ENCODE peak calls at places on chromosomes 12 and 14, in six cellular contexts. R, H, W, V, Z and N are unnamed samples.

GRCh38 chr14:96243785-96244184 is 12.2 kb upstream of the BDKRB1 start:
- DNase-seq in H (no peak), Z (no peak), W (no peak), R (no peak), V (no peak), N (no peak)

GRCh38 chr14:80212025-80212402 is 710 bp upstream of the DIO2 start:
- DNase-seq in Z (no peak), R (no peak), V (no peak), H (no peak), W (no peak), N (no peak)

GRCh38 chr12:14138495-14138894 is 157.1 kb upstream of the GRIN2B start:
- DNase-seq in Z (no peak), R (no peak), H (no peak), V (peak), W (no peak), N (no peak)

GRCh38 chr14:99872786-99873440 is 79.7 kb downstream of the EML1 start:
- DNase-seq in R (no peak), Z (no peak), H (no peak), V (no peak), W (peak), N (no peak)

GRCh38 chr12:64186789-64187188 is 35.3 kb downstream of the KICS2 start:
- DNase-seq in W (no peak), H (no peak), Z (no peak), R (no peak), V (no peak), N (no peak)

GRCh38 chr14:67515386-67516079 is 17.6 kb upstream of the PLEKHH1 start:
- DNase-seq in R (no peak), H (peak), Z (no peak), W (no peak), V (peak), N (peak)

GRCh38 chr12:31999692-32000091 is 40.5 kb downstream of the RESF1 start:
- DNase-seq in R (no peak), V (no peak), Z (no peak), W (no peak), H (no peak), N (no peak)

GRCh38 chr12:56146492-56147460 is 5.6 kb upstream of the MYL6B start:
- DNase-seq in H (no peak), V (no peak), Z (no peak), R (no peak), W (no peak), N (no peak)

GRCh38 chr14:20400965-20401593 is 12.2 kb downstream of the TEP1 start:
- DNase-seq in H (no peak), V (no peak), R (peak), Z (no peak), W (no peak), N (no peak)

GRCh38 chr12:25236190-25236589 is 14.5 kb downstream of the KRAS start:
- DNase-seq in Z (no peak), V (no peak), W (no peak), R (no peak), H (no peak), N (no peak)

GRCh38 chr12:80593766-80594165 is 113.7 kb upstream of the MYF6 start:
- DNase-seq in R (no peak), V (no peak), H (no peak), Z (no peak), W (no peak), N (no peak)

GRCh38 chr12:100823988-100824387 is 29.4 kb downstream of the ANO4 start:
- DNase-seq in Z (no peak), W (no peak), V (no peak), H (no peak), R (no peak), N (no peak)

GRCh38 chr14:105531088-105531957 is 4.9 kb downstream of the TMEM121 start:
- DNase-seq in H (no peak), Z (no peak), V (no peak), W (no peak), R (no peak), N (no peak)

GRCh38 chr12:6724409-6724797 is 557 bp downstream of the COPS7A start:
- DNase-seq in Z (no peak), H (no peak), R (peak), V (no peak), W (no peak), N (no peak)

GRCh38 chr14:100471451-100472093 is 115.6 kb downstream of the BEGAIN start:
- DNase-seq in W (no peak), R (no peak), Z (no peak), V (no peak), H (no peak), N (no peak)

GRCh38 chr12:107402041-107403022 is 283.3 kb upstream of the PWP1 start:
- DNase-seq in V (peak), H (peak), Z (no peak), R (peak), W (peak), N (peak)

GRCh38 chr14:96136361-96136760 is 68.3 kb upstream of the BDKRB2 start:
- DNase-seq in V (no peak), H (no peak), R (no peak), W (no peak), Z (no peak), N (no peak)

GRCh38 chr14:35867280-35867629 is 41.1 kb downstream of the BRMS1L start:
- DNase-seq in Z (no peak), W (no peak), H (no peak), R (no peak), V (no peak), N (no peak)

GRCh38 chr12:7915911-7916403 is 20.0 kb downstream of the SLC2A3 start:
- DNase-seq in H (no peak), V (no peak), Z (no peak), W (no peak), R (no peak), N (no peak)
- TF ChIP-seq POLR2AphosphoS5 in H (no peak), V (no peak), Z (no peak), W (no peak), R (no peak), N (no peak)

GRCh38 chr12:93029091-93029490 is 100.0 kb upstream of the EEA1 start:
- DNase-seq in W (no peak), H (no peak), Z (no peak), V (no peak), R (no peak), N (no peak)

GRCh38 chr12:93020998-93021597 is 92.0 kb upstream of the EEA1 start:
- DNase-seq in Z (no peak), W (no peak), H (no peak), R (no peak), V (peak), N (no peak)

GRCh38 chr12:93022603-93023340 is 93.7 kb upstream of the EEA1 start:
- DNase-seq in H (no peak), W (no peak), Z (no peak), R (no peak), V (no peak), N (no peak)

GRCh38 chr12:93020225-93020997 is 91.3 kb upstream of the EEA1 start:
- DNase-seq in Z (no peak), W (no peak), H (no peak), R (peak), V (peak), N (no peak)

GRCh38 chr12:93025145-93026103 is 96.3 kb upstream of the EEA1 start:
- DNase-seq in W (no peak), R (no peak), H (no peak), Z (peak), V (peak), N (no peak)
- TF ChIP-seq TAF1 in W (no peak), R (no peak), H (no peak), Z (no peak), V (no peak), N (no peak)

GRCh38 chr12:111598637-111599458 is at the start of gene ATXN2:
- DNase-seq in V (peak), H (peak), W (no peak), R (no peak), Z (no peak), N (peak)
- TF ChIP-seq POLR2A in V (no peak), H (no peak), W (no peak), R (no peak), Z (peak), N (no peak)

DNA sequence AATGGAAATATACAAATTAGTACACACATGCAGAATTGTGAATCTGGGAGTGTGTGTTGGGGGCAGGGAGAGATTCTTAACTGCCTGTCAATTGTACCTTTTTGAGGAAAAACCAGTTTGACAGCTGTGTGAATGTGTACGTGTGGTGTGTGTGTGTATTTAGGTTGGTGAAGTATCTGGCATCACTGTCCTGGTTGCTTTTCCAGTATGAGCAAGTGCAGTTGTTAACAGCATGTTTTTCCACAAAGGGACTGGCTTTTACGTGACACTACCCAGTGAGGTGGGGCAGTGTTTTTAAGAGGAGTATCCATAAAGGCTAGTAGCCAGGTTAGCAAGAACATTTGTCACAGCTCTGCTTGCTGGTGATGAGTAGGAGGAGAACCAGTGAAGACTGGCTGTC is 56.1 kb downstream of the DAAM1 start:
- DNase-seq in R (no peak), V (no peak), H (no peak), W (no peak), Z (no peak), N (no peak)
- TF ChIP-seq POLR2AphosphoS5 in R (no peak), V (no peak), H (no peak), W (no peak), Z (no peak), N (no peak)

GRCh38 chr12:121905746-121906145 is 12.6 kb upstream of the CFAP251 start:
- DNase-seq in Z (no peak), R (no peak), V (no peak), W (no peak), H (no peak), N (no peak)
- TF ChIP-seq TAF1 in Z (no peak), R (no peak), V (no peak), W (no peak), H (no peak), N (no peak)

GRCh38 chr14:52729925-52730707 is at the start of gene STYX:
- DNase-seq in Z (peak), W (peak), H (peak), V (peak), R (peak), N (peak)
- TF ChIP-seq POLR2A in Z (peak), W (peak), H (peak), V (peak), R (peak), N (peak)